ENCODE peak calls at places on chromosomes 1 and 21, in nine cellular contexts. One of them, this sample, is unnamed.

GRCh38 chr1:167263784-167264464 is 43.2 kb downstream of the POU2F1 start:
- DNase-seq in activated T-helper 2 cell treated with anti-CD3 and anti-CD28 coated beads, Interferon-gamma antibody, Interleukin-2, Interleukin-4, amounts not matched to agents 10 μg/mL and 5 μg/mL and 100 μg/mL, durations not matched to agents 14 hours and 24 hours and 36 hours: no peak
- DNase-seq in GM12892: no peak
- DNase-seq in LoVo: peak; percentile 17
- DNase-seq in NCI-H2081 treated with DMSO at 0.1 percent for 48 hours: no peak
- DNase-seq in body of pancreas: no peak
- DNase-seq in left kidney: peak; percentile 35
- DNase-seq in CD4-positive, alpha-beta T cell: no peak
- DNase-seq in RWPE1: no peak
- DNase-seq in this sample: no peak

GRCh38 chr1:212512731-212513559 is 80.2 kb downstream of the NENF start:
- DNase-seq in activated T-helper 2 cell treated with anti-CD3 and anti-CD28 coated beads, Interferon-gamma antibody, Interleukin-2, Interleukin-4, amounts not matched to agents 10 μg/mL and 5 μg/mL and 100 μg/mL, durations not matched to agents 14 hours and 24 hours and 36 hours: no peak
- DNase-seq in GM12892: no peak
- DNase-seq in LoVo: peak; percentile 61
- DNase-seq in NCI-H2081 treated with DMSO at 0.1 percent for 48 hours: no peak
- DNase-seq in body of pancreas: peak; percentile 35
- DNase-seq in left kidney: peak; percentile 50
- DNase-seq in CD4-positive, alpha-beta T cell: no peak
- DNase-seq in RWPE1: no peak
- DNase-seq in this sample: no peak

GRCh38 chr1:109642610-109643009 is 13.3 kb upstream of the GSTM4 start:
- DNase-seq in activated T-helper 2 cell treated with anti-CD3 and anti-CD28 coated beads, Interferon-gamma antibody, Interleukin-2, Interleukin-4, amounts not matched to agents 10 μg/mL and 5 μg/mL and 100 μg/mL, durations not matched to agents 14 hours and 24 hours and 36 hours: no peak
- DNase-seq in GM12892: no peak
- DNase-seq in LoVo: no peak
- DNase-seq in NCI-H2081 treated with DMSO at 0.1 percent for 48 hours: no peak
- DNase-seq in body of pancreas: no peak
- DNase-seq in left kidney: no peak
- DNase-seq in CD4-positive, alpha-beta T cell: no peak
- DNase-seq in RWPE1: no peak
- DNase-seq in this sample: no peak

GRCh38 chr1:182238421-182238820 is 153.2 kb downstream of the GLUL start:
- DNase-seq in activated T-helper 2 cell treated with anti-CD3 and anti-CD28 coated beads, Interferon-gamma antibody, Interleukin-2, Interleukin-4, amounts not matched to agents 10 μg/mL and 5 μg/mL and 100 μg/mL, durations not matched to agents 14 hours and 24 hours and 36 hours: no peak
- DNase-seq in GM12892: no peak
- DNase-seq in LoVo: no peak
- DNase-seq in NCI-H2081 treated with DMSO at 0.1 percent for 48 hours: no peak
- DNase-seq in body of pancreas: no peak
- DNase-seq in left kidney: no peak
- DNase-seq in CD4-positive, alpha-beta T cell: no peak
- DNase-seq in RWPE1: no peak
- DNase-seq in this sample: no peak

GRCh38 chr1:19478241-19478780 is 7.0 kb downstream of the CAPZB start:
- DNase-seq in activated T-helper 2 cell treated with anti-CD3 and anti-CD28 coated beads, Interferon-gamma antibody, Interleukin-2, Interleukin-4, amounts not matched to agents 10 μg/mL and 5 μg/mL and 100 μg/mL, durations not matched to agents 14 hours and 24 hours and 36 hours: no peak
- DNase-seq in GM12892: no peak
- DNase-seq in LoVo: no peak
- DNase-seq in NCI-H2081 treated with DMSO at 0.1 percent for 48 hours: no peak
- DNase-seq in body of pancreas: no peak
- DNase-seq in left kidney: no peak
- DNase-seq in CD4-positive, alpha-beta T cell: no peak
- DNase-seq in RWPE1: no peak
- DNase-seq in this sample: no peak

GRCh38 chr1:24714859-24715520 is 30.3 kb upstream of the CLIC4 start:
- DNase-seq in activated T-helper 2 cell treated with anti-CD3 and anti-CD28 coated beads, Interferon-gamma antibody, Interleukin-2, Interleukin-4, amounts not matched to agents 10 μg/mL and 5 μg/mL and 100 μg/mL, durations not matched to agents 14 hours and 24 hours and 36 hours: no peak
- DNase-seq in GM12892: no peak
- DNase-seq in LoVo: no peak
- DNase-seq in NCI-H2081 treated with DMSO at 0.1 percent for 48 hours: no peak
- DNase-seq in body of pancreas: no peak
- DNase-seq in left kidney: no peak
- DNase-seq in CD4-positive, alpha-beta T cell: no peak
- DNase-seq in RWPE1: no peak
- DNase-seq in this sample: peak; percentile 100

GRCh38 chr1:10295471-10296085 is 85.2 kb downstream of the KIF1B start:
- DNase-seq in activated T-helper 2 cell treated with anti-CD3 and anti-CD28 coated beads, Interferon-gamma antibody, Interleukin-2, Interleukin-4, amounts not matched to agents 10 μg/mL and 5 μg/mL and 100 μg/mL, durations not matched to agents 14 hours and 24 hours and 36 hours: no peak
- DNase-seq in GM12892: no peak
- DNase-seq in LoVo: no peak
- DNase-seq in NCI-H2081 treated with DMSO at 0.1 percent for 48 hours: no peak
- DNase-seq in body of pancreas: no peak
- DNase-seq in left kidney: no peak
- DNase-seq in CD4-positive, alpha-beta T cell: no peak
- DNase-seq in RWPE1: no peak
- DNase-seq in this sample: peak; percentile 63

GRCh38 chr1:200938955-200939354 is 44.3 kb downstream of the INAVA start:
- DNase-seq in activated T-helper 2 cell treated with anti-CD3 and anti-CD28 coated beads, Interferon-gamma antibody, Interleukin-2, Interleukin-4, amounts not matched to agents 10 μg/mL and 5 μg/mL and 100 μg/mL, durations not matched to agents 14 hours and 24 hours and 36 hours: no peak
- DNase-seq in GM12892: no peak
- DNase-seq in LoVo: no peak
- DNase-seq in NCI-H2081 treated with DMSO at 0.1 percent for 48 hours: no peak
- DNase-seq in body of pancreas: no peak
- DNase-seq in left kidney: no peak
- DNase-seq in CD4-positive, alpha-beta T cell: no peak
- DNase-seq in RWPE1: no peak
- DNase-seq in this sample: no peak

GRCh38 chr1:201021333-201022177 is 2.0 kb downstream of the KIF21B start:
- DNase-seq in activated T-helper 2 cell treated with anti-CD3 and anti-CD28 coated beads, Interferon-gamma antibody, Interleukin-2, Interleukin-4, amounts not matched to agents 10 μg/mL and 5 μg/mL and 100 μg/mL, durations not matched to agents 14 hours and 24 hours and 36 hours: no peak
- DNase-seq in GM12892: no peak
- DNase-seq in LoVo: no peak
- DNase-seq in NCI-H2081 treated with DMSO at 0.1 percent for 48 hours: no peak
- DNase-seq in body of pancreas: no peak
- DNase-seq in left kidney: no peak
- DNase-seq in CD4-positive, alpha-beta T cell: no peak
- DNase-seq in RWPE1: no peak
- DNase-seq in this sample: no peak

GRCh38 chr1:159250817-159251216 is 46.1 kb downstream of the ACKR1 start:
- DNase-seq in activated T-helper 2 cell treated with anti-CD3 and anti-CD28 coated beads, Interferon-gamma antibody, Interleukin-2, Interleukin-4, amounts not matched to agents 10 μg/mL and 5 μg/mL and 100 μg/mL, durations not matched to agents 14 hours and 24 hours and 36 hours: no peak
- DNase-seq in GM12892: no peak
- DNase-seq in LoVo: no peak
- DNase-seq in NCI-H2081 treated with DMSO at 0.1 percent for 48 hours: no peak
- DNase-seq in body of pancreas: no peak
- DNase-seq in left kidney: no peak
- DNase-seq in CD4-positive, alpha-beta T cell: no peak
- DNase-seq in RWPE1: no peak
- DNase-seq in this sample: no peak

GRCh38 chr1:216932424-216932823 is 209.2 kb upstream of the ESRRG start:
- DNase-seq in activated T-helper 2 cell treated with anti-CD3 and anti-CD28 coated beads, Interferon-gamma antibody, Interleukin-2, Interleukin-4, amounts not matched to agents 10 μg/mL and 5 μg/mL and 100 μg/mL, durations not matched to agents 14 hours and 24 hours and 36 hours: no peak
- DNase-seq in GM12892: no peak
- DNase-seq in LoVo: no peak
- DNase-seq in NCI-H2081 treated with DMSO at 0.1 percent for 48 hours: no peak
- DNase-seq in body of pancreas: no peak
- DNase-seq in left kidney: no peak
- DNase-seq in CD4-positive, alpha-beta T cell: no peak
- DNase-seq in RWPE1: no peak
- DNase-seq in this sample: no peak

GRCh38 chr1:152050886-152051764 is 14.3 kb upstream of the S100A11 start:
- DNase-seq in activated T-helper 2 cell treated with anti-CD3 and anti-CD28 coated beads, Interferon-gamma antibody, Interleukin-2, Interleukin-4, amounts not matched to agents 10 μg/mL and 5 μg/mL and 100 μg/mL, durations not matched to agents 14 hours and 24 hours and 36 hours: no peak
- DNase-seq in GM12892: no peak
- DNase-seq in LoVo: peak; percentile 28
- DNase-seq in NCI-H2081 treated with DMSO at 0.1 percent for 48 hours: no peak
- DNase-seq in body of pancreas: no peak
- DNase-seq in left kidney: no peak
- DNase-seq in CD4-positive, alpha-beta T cell: no peak
- DNase-seq in RWPE1: peak; percentile 36
- DNase-seq in this sample: no peak

GRCh38 chr21:45011911-45012660 is 62.3 kb upstream of the ADARB1 start:
- DNase-seq in activated T-helper 2 cell treated with anti-CD3 and anti-CD28 coated beads, Interferon-gamma antibody, Interleukin-2, Interleukin-4, amounts not matched to agents 10 μg/mL and 5 μg/mL and 100 μg/mL, durations not matched to agents 14 hours and 24 hours and 36 hours: no peak
- DNase-seq in GM12892: no peak
- DNase-seq in LoVo: peak; percentile 72
- DNase-seq in NCI-H2081 treated with DMSO at 0.1 percent for 48 hours: no peak
- DNase-seq in body of pancreas: peak; percentile 23
- DNase-seq in left kidney: peak; percentile 97
- DNase-seq in CD4-positive, alpha-beta T cell: no peak
- DNase-seq in RWPE1: peak; percentile 98
- DNase-seq in this sample: no peak

GRCh38 chr1:220885971-220886370 is 6.7 kb downstream of the HLX start:
- DNase-seq in activated T-helper 2 cell treated with anti-CD3 and anti-CD28 coated beads, Interferon-gamma antibody, Interleukin-2, Interleukin-4, amounts not matched to agents 10 μg/mL and 5 μg/mL and 100 μg/mL, durations not matched to agents 14 hours and 24 hours and 36 hours: no peak
- DNase-seq in GM12892: no peak
- DNase-seq in LoVo: no peak
- DNase-seq in NCI-H2081 treated with DMSO at 0.1 percent for 48 hours: no peak
- DNase-seq in body of pancreas: no peak
- DNase-seq in left kidney: no peak
- DNase-seq in CD4-positive, alpha-beta T cell: no peak
- DNase-seq in RWPE1: no peak
- DNase-seq in this sample: no peak

GRCh38 chr1:60904079-60904852 is 178.1 kb upstream of the NFIA start:
- DNase-seq in activated T-helper 2 cell treated with anti-CD3 and anti-CD28 coated beads, Interferon-gamma antibody, Interleukin-2, Interleukin-4, amounts not matched to agents 10 μg/mL and 5 μg/mL and 100 μg/mL, durations not matched to agents 14 hours and 24 hours and 36 hours: no peak
- DNase-seq in GM12892: no peak
- DNase-seq in LoVo: peak; percentile 11
- DNase-seq in NCI-H2081 treated with DMSO at 0.1 percent for 48 hours: no peak
- DNase-seq in body of pancreas: no peak
- DNase-seq in left kidney: no peak
- DNase-seq in CD4-positive, alpha-beta T cell: no peak
- DNase-seq in RWPE1: no peak
- DNase-seq in this sample: peak; percentile 56

GRCh38 chr1:113976609-113977278 is 2.5 kb upstream of the OLFML3 start:
- DNase-seq in activated T-helper 2 cell treated with anti-CD3 and anti-CD28 coated beads, Interferon-gamma antibody, Interleukin-2, Interleukin-4, amounts not matched to agents 10 μg/mL and 5 μg/mL and 100 μg/mL, durations not matched to agents 14 hours and 24 hours and 36 hours: no peak
- DNase-seq in GM12892: no peak
- DNase-seq in LoVo: no peak
- DNase-seq in NCI-H2081 treated with DMSO at 0.1 percent for 48 hours: no peak
- DNase-seq in body of pancreas: no peak
- DNase-seq in left kidney: peak; percentile 55
- DNase-seq in CD4-positive, alpha-beta T cell: no peak
- DNase-seq in RWPE1: peak; percentile 21
- DNase-seq in this sample: no peak

GRCh38 chr1:111878096-111878495 is 111.4 kb downstream of the KCND3 start:
- DNase-seq in activated T-helper 2 cell treated with anti-CD3 and anti-CD28 coated beads, Interferon-gamma antibody, Interleukin-2, Interleukin-4, amounts not matched to agents 10 μg/mL and 5 μg/mL and 100 μg/mL, durations not matched to agents 14 hours and 24 hours and 36 hours: no peak
- DNase-seq in GM12892: no peak
- DNase-seq in LoVo: no peak
- DNase-seq in NCI-H2081 treated with DMSO at 0.1 percent for 48 hours: no peak
- DNase-seq in body of pancreas: no peak
- DNase-seq in left kidney: no peak
- DNase-seq in CD4-positive, alpha-beta T cell: no peak
- DNase-seq in RWPE1: no peak
- DNase-seq in this sample: no peak

GRCh38 chr1:247113733-247114271 is 9.6 kb upstream of the ZNF669 start:
- DNase-seq in activated T-helper 2 cell treated with anti-CD3 and anti-CD28 coated beads, Interferon-gamma antibody, Interleukin-2, Interleukin-4, amounts not matched to agents 10 μg/mL and 5 μg/mL and 100 μg/mL, durations not matched to agents 14 hours and 24 hours and 36 hours: no peak
- DNase-seq in GM12892: no peak
- DNase-seq in LoVo: no peak
- DNase-seq in NCI-H2081 treated with DMSO at 0.1 percent for 48 hours: no peak
- DNase-seq in body of pancreas: no peak
- DNase-seq in left kidney: no peak
- DNase-seq in CD4-positive, alpha-beta T cell: no peak
- DNase-seq in RWPE1: no peak
- DNase-seq in this sample: no peak

This sample was measured in C1 segment of cervical spinal cord.